ENCODE peak calls at places on chromosomes 2 and 18, in five cellular contexts. C, S, L, A and D are unnamed samples.

GRCh38 chr2:46007412-46007811 is 289.8 kb upstream of the EPAS1 start:
- DNase-seq in C (no peak), S (no peak), L (no peak), A (no peak), D (no peak)

GRCh38 chr2:55154525-55155030 is 77.5 kb downstream of the CLHC1 start:
- DNase-seq in C (no peak), S (no peak), L (no peak), A (no peak), D (peak)

GRCh38 chr18:58297198-58297597 is 253.2 kb downstream of the NEDD4L start:
- DNase-seq in C (no peak), S (no peak), L (no peak), A (peak), D (peak)

GRCh38 chr2:13002948-13003347 is 286.2 kb downstream of the TRIB2 start:
- DNase-seq in C (no peak), S (no peak), L (no peak), A (no peak), D (no peak)

GRCh38 chr18:43904209-43904837 is 627.0 kb upstream of the SYT4 start:
- DNase-seq in C (no peak), S (no peak), L (no peak), A (no peak), D (no peak)

GRCh38 chr18:71665131-71665530 is 879.0 kb downstream of the CBLN2 start:
- DNase-seq in C (no peak), S (no peak), L (no peak), A (no peak), D (no peak)

GRCh38 chr2:45337396-45337795 is 273.7 kb downstream of the SRBD1 start:
- DNase-seq in C (no peak), S (no peak), L (no peak), A (no peak), D (no peak)

GRCh38 chr2:2083113-2083757 is 247.8 kb downstream of the MYT1L start:
- DNase-seq in C (no peak), S (no peak), L (no peak), A (no peak), D (peak)

GRCh38 chr2:8358179-8358578 is 323.7 kb upstream of the ID2 start:
- DNase-seq in C (no peak), S (no peak), L (no peak), A (no peak), D (no peak)

DNA sequence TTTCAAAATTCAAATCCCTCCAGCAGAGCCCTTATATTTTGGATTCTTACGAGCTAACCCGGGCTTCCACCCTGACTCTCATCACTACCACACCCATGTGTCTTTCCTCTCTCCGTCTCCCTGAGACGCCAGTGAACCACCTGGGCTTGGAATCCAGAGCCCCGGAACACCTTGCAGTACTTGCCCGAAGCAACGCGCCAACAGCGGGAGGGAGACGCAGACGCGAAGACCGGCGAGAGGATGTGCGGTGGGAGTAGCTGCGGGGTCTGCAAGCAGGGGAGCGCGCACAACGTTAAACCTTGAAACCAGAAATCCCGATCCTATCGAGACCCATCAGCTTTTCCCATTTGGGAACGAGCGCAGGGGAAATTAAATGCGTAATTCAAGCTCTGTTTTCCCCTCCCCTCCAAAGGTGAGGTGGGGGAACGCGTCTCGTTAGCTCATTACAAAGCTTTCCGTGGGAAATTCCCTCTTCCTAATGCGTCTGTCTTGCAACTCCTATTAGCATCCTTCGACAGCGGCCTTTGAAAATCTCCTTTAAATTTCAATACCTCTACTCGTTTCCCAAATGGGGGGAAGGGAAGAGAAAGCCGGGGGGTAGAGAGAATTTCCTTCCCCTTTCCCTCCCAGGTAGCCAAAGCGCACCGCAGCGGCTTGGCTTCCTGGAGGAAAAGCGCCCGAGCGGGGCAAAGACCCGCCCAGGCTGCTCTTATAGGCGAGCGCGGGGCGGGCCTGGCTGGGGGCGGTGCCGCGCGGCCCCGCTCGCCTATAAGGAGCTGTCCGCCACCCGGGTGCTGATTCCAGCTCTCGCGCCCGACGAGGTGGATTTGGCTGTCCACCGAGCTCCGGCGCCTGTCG is at the start of gene CNTNAP5:
- DNase-seq in C (no peak), S (peak), L (no peak), A (peak), D (peak)
- H3K4me3 ChIP-seq in C (no peak), S (no peak), L (no peak), A (no peak), D (no peak)

DNA sequence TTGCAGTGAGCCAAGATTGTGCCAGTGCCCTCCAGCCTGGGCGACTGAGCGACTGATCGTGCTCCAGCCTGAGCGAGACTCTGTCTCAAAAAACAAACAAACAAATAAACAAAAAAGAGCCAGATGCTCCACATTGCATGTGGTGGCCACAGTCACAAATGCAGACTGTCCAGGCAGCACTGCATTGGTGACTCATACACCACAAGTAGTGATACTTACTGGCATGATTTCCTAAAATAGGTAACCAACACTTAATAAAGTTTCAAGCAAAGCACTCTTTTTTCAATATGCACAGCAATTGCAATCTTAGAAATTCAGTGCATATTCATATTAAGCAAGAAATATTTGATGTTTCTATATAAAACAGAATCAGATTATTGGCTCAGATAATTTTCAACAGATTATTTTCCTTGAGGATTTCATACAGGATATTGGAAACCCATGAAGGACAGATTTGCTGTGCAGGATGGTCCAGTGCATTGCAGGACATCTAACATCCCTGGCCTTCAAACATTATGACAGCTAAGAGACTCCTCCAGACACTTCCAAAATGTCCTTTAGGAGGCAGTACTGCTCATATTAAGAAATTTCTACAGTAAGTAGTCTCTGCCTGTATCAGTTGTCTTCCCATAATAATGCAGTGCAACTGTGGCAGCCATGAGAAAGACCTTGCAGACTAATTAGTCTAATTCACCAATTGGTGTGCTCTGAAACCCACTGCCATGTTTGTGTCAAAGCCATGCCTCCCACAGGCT is 10.5 kb upstream of the SLC1A4 start:
- DNase-seq in C (no peak), S (no peak), L (no peak), A (peak), D (peak)
- TF ChIP-seq CTCF in C (no peak), S (no peak), L (no peak), A (peak), D (peak)

GRCh38 chr2:696999-697627 is 19.9 kb upstream of the TMEM18 start:
- DNase-seq in C (no peak), S (no peak), L (peak), A (no peak), D (peak)
- H3K4me3 ChIP-seq in C (no peak), S (no peak), L (no peak), A (no peak), D (no peak)

DNA sequence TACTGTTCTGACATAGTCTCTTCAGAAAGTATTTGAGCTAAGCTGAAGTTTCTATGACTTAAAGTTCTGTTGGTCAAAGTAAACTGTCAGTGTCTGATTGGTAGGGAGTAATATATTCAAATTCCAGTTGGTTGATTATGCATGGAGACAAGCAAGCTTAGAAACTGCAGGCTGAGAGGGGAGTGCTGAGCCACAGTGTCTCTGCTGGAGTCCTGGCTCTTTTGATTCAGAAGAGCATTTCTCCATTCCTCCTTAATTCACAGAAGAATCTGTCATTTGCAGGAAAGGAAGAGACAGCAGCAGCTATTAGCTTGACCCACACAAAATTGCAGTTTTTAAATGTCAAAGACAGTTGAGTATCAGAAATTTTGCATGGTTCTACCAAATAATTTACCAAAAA is 201.4 kb upstream of the TMEM200C start:
- DNase-seq in C (no peak), S (no peak), L (no peak), A (no peak), D (no peak)
- TF ChIP-seq CTCF in C (no peak), S (no peak), L (no peak), A (no peak), D (no peak)

GRCh38 chr18:25710981-25711380 is 359.0 kb upstream of the ZNF521 start:
- DNase-seq in C (no peak), S (no peak), L (no peak), A (no peak), D (no peak)

DNA sequence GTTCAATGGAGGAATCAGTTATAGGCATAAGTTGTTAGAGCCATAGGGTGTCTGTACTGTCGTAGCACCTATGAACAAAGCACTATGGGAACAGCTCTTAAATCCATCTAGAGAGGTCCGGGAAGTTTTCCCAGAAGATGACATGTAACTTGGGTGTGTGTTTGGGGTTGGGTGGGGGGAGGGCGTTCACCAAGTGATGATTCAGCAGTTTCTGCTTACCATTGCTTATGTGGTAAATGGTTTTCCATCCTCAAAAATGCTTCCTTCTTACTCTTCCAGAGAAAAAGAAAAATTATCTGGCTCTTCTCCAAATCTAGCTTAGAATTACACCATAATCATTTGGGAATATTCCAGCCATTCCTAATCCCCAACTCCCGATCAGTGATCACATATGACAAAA is 361.1 kb upstream of the ZNF521 start:
- DNase-seq in C (no peak), S (no peak), L (no peak), A (no peak), D (no peak)
- H3K4me3 ChIP-seq in C (no peak), S (no peak), L (no peak), A (no peak), D (no peak)

GRCh38 chr2:107020386-107020785 is 134.4 kb upstream of the ST6GAL2 start:
- DNase-seq in C (no peak), S (no peak), L (no peak), A (no peak), D (no peak)

GRCh38 chr2:107013884-107014283 is 127.9 kb upstream of the ST6GAL2 start:
- DNase-seq in C (no peak), S (no peak), L (no peak), A (no peak), D (no peak)

DNA sequence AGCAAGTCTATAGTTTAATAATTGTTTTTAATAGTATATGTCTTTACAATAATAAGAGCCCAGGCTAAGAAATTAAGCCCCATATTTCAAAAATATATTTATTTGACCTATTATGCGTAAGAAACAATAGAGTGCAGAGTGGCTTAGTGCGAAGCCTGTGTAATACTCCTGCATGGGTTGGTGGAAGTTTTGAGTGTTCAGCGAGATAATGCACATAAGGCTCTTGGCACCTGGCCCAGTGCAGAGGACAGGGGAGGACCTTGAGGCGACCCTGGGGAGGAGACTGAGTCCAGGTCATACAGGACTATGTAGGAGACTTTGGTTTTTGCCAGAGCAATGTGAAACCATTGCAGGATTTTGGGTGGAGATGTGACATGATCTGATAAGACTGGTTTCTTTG is 132.4 kb upstream of the ST6GAL2 start:
- DNase-seq in C (no peak), S (no peak), L (no peak), A (no peak), D (no peak)
- TF ChIP-seq CTCF in C (no peak), S (no peak), L (no peak), A (no peak), D (no peak)

DNA sequence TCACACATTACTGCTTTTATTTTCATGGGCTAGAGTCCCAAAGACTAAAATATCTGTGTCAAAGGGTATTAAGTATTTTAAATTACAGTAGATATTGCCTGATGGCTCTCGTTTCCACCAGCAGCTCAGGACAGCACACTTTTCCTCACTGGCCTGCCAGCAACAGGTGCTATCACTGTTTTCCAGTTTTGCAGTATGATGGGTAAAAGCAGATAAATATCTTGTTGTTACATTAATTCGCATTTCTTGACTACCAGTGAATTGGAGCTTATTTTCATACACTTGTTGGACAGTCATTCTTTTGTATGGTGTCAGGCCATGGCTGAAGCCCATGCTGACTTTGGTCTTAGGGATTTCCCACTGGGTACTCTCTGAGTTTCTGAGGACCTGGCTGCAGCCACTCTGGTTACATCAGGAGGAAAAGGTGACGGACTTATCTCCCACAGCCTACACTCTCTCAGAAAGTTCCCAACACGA is 4.8 kb downstream of the APOB start:
- DNase-seq in C (no peak), S (no peak), L (no peak), A (no peak), D (no peak)
- H3K4me3 ChIP-seq in C (no peak), S (no peak), L (no peak), A (no peak), D (no peak)

GRCh38 chr2:151526572-151527090 is 116.9 kb downstream of the RIF1 start:
- DNase-seq in C (no peak), S (no peak), L (no peak), A (no peak), D (no peak)
- TF ChIP-seq CTCF in C (no peak), S (no peak), L (no peak), A (no peak), D (no peak)

GRCh38 chr2:37350034-37350433 is 5.6 kb downstream of the QPCT start:
- DNase-seq in C (no peak), S (peak), L (peak), A (no peak), D (no peak)
- H3K4me3 ChIP-seq in C (no peak), S (no peak), L (no peak), A (no peak), D (no peak)

GRCh38 chr2:224072541-224073188 is 33.6 kb upstream of the SERPINE2 start:
- DNase-seq in C (no peak), S (no peak), L (no peak), A (no peak), D (no peak)
- TF ChIP-seq CTCF in C (no peak), S (no peak), L (no peak), A (peak), D (no peak)